ENCODE peak calls at places on chromosomes 11 and 22, in four cellular contexts. One of them, this sample, is unnamed.

GRCh38 chr11:109729761-109730160 is 307.8 kb downstream of the C11orf87 start:
- DNase-seq in astrocyte: no peak
- DNase-seq in K562: no peak
- DNase-seq in substantia nigra: no peak
- DNase-seq in this sample: no peak

GRCh38 chr22:40426671-40427070 is 56.3 kb downstream of the SGSM3 start:
- DNase-seq in astrocyte: peak; percentile 84
- DNase-seq in K562: no peak
- DNase-seq in substantia nigra: peak; percentile 28
- DNase-seq in this sample: no peak

GRCh38 chr11:92797874-92798273 is 171.6 kb upstream of the MTNR1B start:
- DNase-seq in astrocyte: no peak
- DNase-seq in K562: no peak
- DNase-seq in substantia nigra: no peak
- DNase-seq in this sample: no peak

GRCh38 chr22:21760640-21761039 is 25.0 kb upstream of the YPEL1 start:
- DNase-seq in astrocyte: peak; percentile 88
- DNase-seq in K562: peak; percentile 73
- DNase-seq in substantia nigra: no peak
- DNase-seq in this sample: no peak

GRCh38 chr11:114304969-114305368 is 8.8 kb downstream of the NNMT start:
- DNase-seq in astrocyte: no peak
- DNase-seq in K562: no peak
- DNase-seq in substantia nigra: no peak
- DNase-seq in this sample: no peak

GRCh38 chr22:21951931-21952465 is 650 bp downstream of the PPM1F start:
- DNase-seq in astrocyte: peak; percentile 42
- DNase-seq in K562: no peak
- DNase-seq in substantia nigra: no peak
- DNase-seq in this sample: peak; percentile 16

GRCh38 chr11:97567801-97568200 is 1178.0 kb downstream of the JRKL start:
- DNase-seq in astrocyte: no peak
- DNase-seq in K562: no peak
- DNase-seq in substantia nigra: no peak
- DNase-seq in this sample: no peak

GRCh38 chr11:125952973-125953372 is 7.1 kb downstream of the VSIG10L2 start:
- DNase-seq in astrocyte: no peak
- DNase-seq in K562: no peak
- DNase-seq in substantia nigra: no peak
- DNase-seq in this sample: peak; percentile 2

GRCh38 chr22:49142281-49142680 is 685.4 kb downstream of the BRD1 start:
- DNase-seq in astrocyte: no peak
- DNase-seq in K562: no peak
- DNase-seq in substantia nigra: no peak
- DNase-seq in this sample: no peak

GRCh38 chr11:134071766-134072403 is 3.0 kb downstream of the JAM3 start:
- DNase-seq in astrocyte: no peak
- DNase-seq in K562: no peak
- DNase-seq in substantia nigra: no peak
- DNase-seq in this sample: no peak

GRCh38 chr22:39600491-39601179 is 30.1 kb downstream of the CACNA1I start:
- DNase-seq in astrocyte: no peak
- DNase-seq in K562: no peak
- DNase-seq in substantia nigra: no peak
- DNase-seq in this sample: no peak

GRCh38 chr22:23827351-23827995 is 11.3 kb downstream of the DERL3 start:
- DNase-seq in astrocyte: no peak
- DNase-seq in K562: no peak
- DNase-seq in substantia nigra: no peak
- DNase-seq in this sample: no peak
- H3K27ac ChIP-seq in astrocyte: no peak overlapping the region
- H3K27ac ChIP-seq in K562: no peak overlapping the region
- H3K27ac ChIP-seq in substantia nigra: no peak overlapping the region
- H3K27ac ChIP-seq in this sample: no peak overlapping the region

GRCh38 chr11:14836106-14836492 is 55.9 kb downstream of the CYP2R1 start:
- DNase-seq in astrocyte: no peak
- DNase-seq in K562: no peak
- DNase-seq in substantia nigra: no peak
- DNase-seq in this sample: no peak
- H3K27ac ChIP-seq in astrocyte: no peak overlapping the region
- H3K27ac ChIP-seq in K562: no peak overlapping the region
- H3K27ac ChIP-seq in substantia nigra: no peak overlapping the region
- H3K27ac ChIP-seq in this sample: no peak overlapping the region

DNA sequence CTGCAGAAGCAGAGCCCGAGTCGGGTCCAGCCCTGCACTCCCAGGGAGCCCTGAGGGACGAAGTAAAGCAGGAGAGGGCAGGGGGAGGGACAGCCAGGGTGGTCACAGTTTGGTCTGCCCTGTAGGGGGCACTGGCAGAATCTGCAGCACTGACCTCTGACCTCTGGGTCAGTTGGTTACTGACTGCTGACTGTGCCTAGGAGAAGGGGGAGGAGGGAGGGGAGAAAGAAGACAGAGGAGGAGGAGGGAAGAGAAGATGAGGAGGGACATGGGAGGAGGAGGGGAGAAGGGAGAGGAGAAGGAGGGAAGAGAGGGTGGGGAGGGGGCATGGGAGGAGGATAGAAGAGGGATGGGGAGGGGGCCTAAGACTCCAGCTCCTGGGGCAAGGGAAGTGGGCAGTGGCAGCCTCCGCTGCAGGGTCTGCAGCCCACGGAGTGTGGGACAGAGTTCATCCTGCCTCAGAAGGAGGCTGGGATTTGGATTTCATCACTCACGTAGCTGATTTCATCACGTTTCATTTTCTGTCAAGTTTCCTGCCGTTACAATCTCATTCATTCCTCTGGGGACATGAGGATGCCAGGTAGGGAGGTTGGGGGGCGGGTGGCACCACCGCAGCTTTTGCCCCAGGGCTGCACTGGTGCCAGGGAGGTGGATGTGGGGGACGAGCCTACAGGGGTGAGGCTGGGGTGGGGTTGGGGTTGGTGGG is 55.2 kb downstream of the FLRT1 start:
- DNase-seq in astrocyte: no peak
- DNase-seq in K562: peak; percentile 49
- DNase-seq in substantia nigra: no peak
- DNase-seq in this sample: no peak
- H3K27ac ChIP-seq in astrocyte: no peak overlapping the region
- H3K27ac ChIP-seq in K562: no peak overlapping the region
- H3K27ac ChIP-seq in substantia nigra: peak overlapping the region; percentile 94
- H3K27ac ChIP-seq in this sample: no peak overlapping the region

GRCh38 chr11:8387693-8388092 is 124.0 kb upstream of the LMO1 start:
- DNase-seq in astrocyte: no peak
- DNase-seq in K562: no peak
- DNase-seq in substantia nigra: no peak
- DNase-seq in this sample: no peak
- H3K27ac ChIP-seq in astrocyte: no peak overlapping the region
- H3K27ac ChIP-seq in K562: no peak overlapping the region
- H3K27ac ChIP-seq in substantia nigra: no peak overlapping the region
- H3K27ac ChIP-seq in this sample: no peak overlapping the region

DNA sequence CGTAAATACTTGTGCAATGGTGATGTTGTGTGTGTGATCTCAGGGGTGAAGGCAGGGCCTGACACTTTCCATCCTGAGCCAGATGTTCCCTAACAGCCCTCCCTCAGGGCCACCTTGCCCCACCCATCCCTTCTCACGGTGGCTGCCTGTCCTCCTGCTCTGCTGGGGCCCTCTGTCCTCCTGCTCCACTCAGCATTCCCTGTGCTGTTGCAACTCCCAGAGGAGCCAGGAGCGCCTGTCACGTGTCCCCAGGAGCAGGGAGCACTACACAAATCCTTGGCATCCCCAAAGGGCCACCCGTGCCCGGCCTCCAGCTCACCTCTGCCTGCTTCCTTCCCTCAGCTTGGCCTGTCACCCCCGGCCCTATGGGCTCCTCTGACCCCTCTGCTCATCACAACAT is 10.2 kb upstream of the CSNK1E start:
- DNase-seq in astrocyte: no peak
- DNase-seq in K562: no peak
- DNase-seq in substantia nigra: no peak
- DNase-seq in this sample: no peak
- H3K27ac ChIP-seq in astrocyte: no peak overlapping the region
- H3K27ac ChIP-seq in K562: no peak overlapping the region
- H3K27ac ChIP-seq in substantia nigra: peak overlapping the region; percentile 43
- H3K27ac ChIP-seq in this sample: peak overlapping the region; percentile 71

GRCh38 chr22:20234314-20234682 is 33.8 kb downstream of the RTN4R start:
- DNase-seq in astrocyte: no peak
- DNase-seq in K562: no peak
- DNase-seq in substantia nigra: no peak
- DNase-seq in this sample: no peak

GRCh38 chr22:20233351-20234313 is 34.5 kb downstream of the RTN4R start:
- DNase-seq in astrocyte: no peak
- DNase-seq in K562: no peak
- DNase-seq in substantia nigra: no peak
- DNase-seq in this sample: no peak

GRCh38 chr22:20235453-20235991 is 32.6 kb downstream of the RTN4R start:
- DNase-seq in astrocyte: no peak
- DNase-seq in K562: no peak
- DNase-seq in substantia nigra: no peak
- DNase-seq in this sample: no peak

GRCh38 chr22:20236052-20236717 is 31.9 kb downstream of the RTN4R start:
- DNase-seq in astrocyte: no peak
- DNase-seq in K562: no peak
- DNase-seq in substantia nigra: no peak
- DNase-seq in this sample: no peak

GRCh38 chr22:20234760-20235452 is 33.2 kb downstream of the RTN4R start:
- DNase-seq in astrocyte: no peak
- DNase-seq in K562: no peak
- DNase-seq in substantia nigra: no peak
- DNase-seq in this sample: no peak
- H3K27ac ChIP-seq in astrocyte: no peak overlapping the region
- H3K27ac ChIP-seq in K562: no peak overlapping the region
- H3K27ac ChIP-seq in substantia nigra: no peak overlapping the region
- H3K27ac ChIP-seq in this sample: no peak overlapping the region

GRCh38 chr11:12684821-12685220 is 10.6 kb downstream of the TEAD1 start:
- DNase-seq in astrocyte: no peak
- DNase-seq in K562: peak; percentile 50
- DNase-seq in substantia nigra: no peak
- DNase-seq in this sample: no peak
- H3K27ac ChIP-seq in astrocyte: peak overlapping the region; percentile 74
- H3K27ac ChIP-seq in K562: no peak overlapping the region
- H3K27ac ChIP-seq in substantia nigra: no peak overlapping the region
- H3K27ac ChIP-seq in this sample: no peak overlapping the region

This sample was measured in foreskin keratinocyte.